ENCODE peak calls at places on chromosomes 16 and 17, in six cellular contexts. O is WTC11, B is K562, M is HepG2, Y is H1, Q is GM23338. T is an unnamed sample.

GRCh38 chr16:57984443-57985203 is 13.7 kb upstream of the CNGB1 start:
- DNase-seq in Q (peak; percentile 98), B (peak; percentile 99), M (peak; percentile 57), O (peak; percentile 99), Y (peak; percentile 96), T (no peak)

GRCh38 chr16:77385481-77385880 is 49.4 kb downstream of the ADAMTS18 start:
- DNase-seq in Q (no peak), Y (no peak), M (no peak), B (peak; percentile 12), O (no peak), T (no peak)

GRCh38 chr17:7024402-7024785 is 1.5 kb downstream of the BCL6B start:
- DNase-seq in B (no peak), Q (no peak), M (no peak), O (no peak), Y (no peak), T (no peak)

GRCh38 chr16:707062-707538 is 1.5 kb upstream of the FBXL16 start:
- DNase-seq in Y (no peak), M (no peak), B (no peak), O (no peak), Q (no peak), T (no peak)

GRCh38 chr17:45038771-45039634 is 12.4 kb downstream of the DCAKD start:
- DNase-seq in Q (no peak), Y (no peak), B (no peak), O (no peak), M (no peak), T (no peak)

GRCh38 chr17:21218101-21218500 is 4.1 kb upstream of the TMEM11 start:
- DNase-seq in Y (no peak), M (no peak), Q (peak; percentile 79), O (no peak), B (no peak), T (no peak)

GRCh38 chr17:75876190-75876937 is 2.0 kb downstream of the TRIM47 start:
- DNase-seq in B (no peak), Q (peak; percentile 80), M (peak; percentile 97), Y (peak; percentile 73), O (peak; percentile 71), T (no peak)

GRCh38 chr16:67897231-67897630 is 4.2 kb downstream of the PSKH1 start:
- DNase-seq in O (no peak), M (no peak), B (no peak), Y (no peak), Q (no peak), T (no peak)

GRCh38 chr17:75144816-75145511 is 9.3 kb downstream of the JPT1 start:
- DNase-seq in O (no peak), B (no peak), M (no peak), Q (no peak), Y (no peak), T (no peak)

GRCh38 chr16:85846461-85846860 is 47.0 kb downstream of the COX4I1 start:
- DNase-seq in B (no peak), M (no peak), Y (no peak), O (no peak), Q (no peak), T (no peak)

GRCh38 chr17:29076087-29076486 is 33.1 kb downstream of the PIPOX start:
- DNase-seq in M (peak; percentile 73), B (no peak), O (no peak), Y (no peak), Q (no peak), T (no peak)

GRCh38 chr16:68826652-68827051 is 16.7 kb upstream of the TANGO6 start:
- DNase-seq in Y (no peak), O (no peak), M (no peak), B (no peak), Q (no peak), T (no peak)

GRCh38 chr16:27239026-27239425 is 29.5 kb downstream of the NSMCE1 start:
- DNase-seq in B (no peak), Y (no peak), M (no peak), Q (no peak), O (no peak), T (no peak)

GRCh38 chr16:19672378-19672777 is 45.6 kb downstream of the KNOP1 start:
- DNase-seq in Q (no peak), B (no peak), Y (no peak), O (no peak), M (no peak), T (no peak)

GRCh38 chr16:29815032-29815721 is 775 bp upstream of the PAGR1 start:
- DNase-seq in Y (peak; percentile 61), M (no peak), Q (peak; percentile 71), O (peak; percentile 30), B (peak; percentile 30), T (no peak)

GRCh38 chr17:16250635-16251034 is 33.6 kb downstream of the PIGL start:
- DNase-seq in Y (no peak), Q (no peak), M (peak; percentile 70), O (no peak), B (no peak), T (no peak)

GRCh38 chr16:47019563-47019962 is 46.1 kb upstream of the DNAJA2 start:
- DNase-seq in M (no peak), Q (no peak), O (no peak), Y (no peak), B (no peak), T (no peak)
- TF ChIP-seq CREB1 in M (no peak), Q (no peak), O (no peak), Y (no peak), B (no peak), T (no peak)

DNA sequence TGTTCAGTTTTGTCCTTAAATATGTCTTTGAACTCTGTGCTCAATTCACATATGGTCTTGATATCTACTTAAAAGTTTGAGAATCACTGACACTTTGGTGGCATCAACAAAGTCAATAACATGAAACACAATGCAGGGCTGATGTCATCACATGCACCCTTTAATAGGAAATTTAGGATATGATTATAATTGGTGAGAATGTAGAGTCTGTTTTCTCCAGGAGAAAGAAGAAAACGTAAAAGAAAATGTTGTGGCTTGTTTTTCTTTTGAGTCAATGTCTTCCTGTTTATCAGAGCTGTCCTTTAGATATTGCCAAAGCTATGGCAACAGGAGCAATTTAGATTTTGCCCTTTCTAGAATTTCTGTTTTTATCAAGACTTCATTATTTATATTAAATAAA is 396.9 kb downstream of the CDH13 start:
- DNase-seq in Y (no peak), Q (no peak), M (no peak), O (no peak), B (no peak), T (no peak)
- TF ChIP-seq CREB1 in Y (no peak), Q (no peak), M (no peak), O (no peak), B (no peak), T (no peak)

GRCh38 chr17:82981141-82981540 is 98.3 kb upstream of the METRNL start:
- DNase-seq in Q (no peak), M (no peak), O (no peak), B (no peak), Y (no peak), T (no peak)
- TF ChIP-seq CREB1 in Q (no peak), M (no peak), O (no peak), B (no peak), Y (no peak), T (no peak)

GRCh38 chr16:14069818-14070217 is 1.3 kb upstream of the MRTFB start:
- DNase-seq in O (no peak), M (no peak), Q (no peak), Y (no peak), B (no peak), T (no peak)

GRCh38 chr16:14071576-14072271 is 605 bp downstream of the MRTFB start:
- DNase-seq in O (no peak), B (no peak), Q (peak; percentile 41), Y (peak; percentile 65), M (peak; percentile 30), T (no peak)

GRCh38 chr16:14072360-14072759 is 1.2 kb downstream of the MRTFB start:
- DNase-seq in M (no peak), O (no peak), B (no peak), Y (no peak), Q (no peak), T (no peak)

GRCh38 chr16:14070877-14071575 is at the start of gene MRTFB:
- DNase-seq in O (peak; percentile 92), Q (peak; percentile 86), Y (peak; percentile 94), B (peak; percentile 92), M (peak; percentile 80), T (peak; percentile 25)

GRCh38 chr16:14070555-14070876 is 603 bp upstream of the MRTFB start:
- DNase-seq in O (no peak), Y (no peak), M (no peak), B (no peak), Q (no peak), T (no peak)
- TF ChIP-seq CREB1 in O (no peak), Y (no peak), M (no peak), B (no peak), Q (no peak), T (no peak)